ENCODE peak calls at places on chromosomes 5 and 9, in nine cellular contexts. W is K562; P is activated naive CD8-positive, alpha-beta T cell treated with anti-CD3 and anti-CD28 coated beads, Interleukin-2, amount 50 U/mL, for 16 hours; Q is smooth muscle cell of the brain vasculature; S is DMS 273 treated with DMSO at 0.1 percent for 48 hours; V is ovary; J is lower leg skin; O is fibroblast of lung; F is epithelial cell of esophagus. T is an unnamed sample.

GRCh38 chr9:93114169-93114983 is 18.4 kb downstream of the CARD19 start:
- DNase-seq in W (peak; percentile 65), P (no peak), Q (no peak), S (no peak), V (peak; percentile 21), J (no peak), O (no peak), F (no peak), T (no peak)

GRCh38 chr5:132883261-132883834 is 9.9 kb downstream of the LEAP2 start:
- DNase-seq in W (peak; percentile 55), P (no peak), Q (peak; percentile 23), S (no peak), V (no peak), J (peak; percentile 39), O (peak; percentile 75), F (peak; percentile 72), T (peak; percentile 83)

GRCh38 chr9:70477907-70478480 is 63.5 kb upstream of the KLF9 start:
- DNase-seq in W (no peak), P (no peak), Q (no peak), S (no peak), V (no peak), J (no peak), O (no peak), F (no peak), T (peak; percentile 52)

GRCh38 chr9:10674586-10674985 is 61.8 kb upstream of the PTPRD start:
- DNase-seq in W (no peak), P (no peak), Q (no peak), S (no peak), V (no peak), J (no peak), O (no peak), F (no peak), T (no peak)

GRCh38 chr5:149464796-149465489 is 85.9 kb upstream of the IL17B start:
- DNase-seq in W (no peak), P (no peak), Q (no peak), S (no peak), V (peak; percentile 64), J (no peak), O (peak; percentile 70), F (peak; percentile 60), T (peak; percentile 83)

GRCh38 chr5:68362331-68362730 is 146.8 kb downstream of the PIK3R1 start:
- DNase-seq in W (no peak), P (no peak), Q (no peak), S (no peak), V (no peak), J (no peak), O (no peak), F (no peak), T (no peak)

GRCh38 chr5:13248236-13248635 is 696.3 kb downstream of the DNAH5 start:
- DNase-seq in W (no peak), P (no peak), Q (no peak), S (no peak), V (no peak), J (no peak), O (no peak), F (peak; percentile 75), T (no peak)

GRCh38 chr5:136518174-136518573 is 152.8 kb upstream of the TRPC7 start:
- DNase-seq in W (no peak), P (no peak), Q (no peak), S (no peak), V (no peak), J (no peak), O (no peak), F (no peak), T (no peak)

GRCh38 chr5:95530441-95530840 is 24.3 kb downstream of the SKIC3 start:
- DNase-seq in W (no peak), P (no peak), Q (peak; percentile 12), S (no peak), V (no peak), J (no peak), O (peak; percentile 61), F (peak; percentile 84), T (peak; percentile 87)

GRCh38 chr5:36932699-36933098 is 56.1 kb downstream of the NIPBL start:
- DNase-seq in W (no peak), P (no peak), Q (no peak), S (no peak), V (no peak), J (no peak), O (no peak), F (no peak), T (no peak)

GRCh38 chr9:112348257-112348992 is 15.0 kb upstream of the PTBP3 start:
- DNase-seq in W (no peak), P (peak; percentile 29), Q (no peak), S (peak; percentile 47), V (peak; percentile 85), J (peak; percentile 64), O (peak; percentile 77), F (peak; percentile 59), T (peak; percentile 62)

GRCh38 chr9:132486706-132487350 is 76.8 kb downstream of the CFAP77 start:
- DNase-seq in W (no peak), P (no peak), Q (no peak), S (no peak), V (no peak), J (no peak), O (no peak), F (no peak), T (no peak)

GRCh38 chr5:68405784-68406183 is 190.2 kb downstream of the PIK3R1 start:
- DNase-seq in W (peak; percentile 33), P (no peak), Q (no peak), S (no peak), V (no peak), J (no peak), O (no peak), F (no peak), T (no peak)

GRCh38 chr5:83015676-83016075 is 61.5 kb downstream of the TMEM167A start:
- DNase-seq in W (no peak), P (no peak), Q (no peak), S (no peak), V (no peak), J (no peak), O (no peak), F (no peak), T (peak; percentile 1)

GRCh38 chr5:81556809-81557208 is 162.9 kb upstream of the ACOT12 start:
- DNase-seq in W (no peak), P (no peak), Q (no peak), S (no peak), V (no peak), J (no peak), O (no peak), F (peak; percentile 37), T (no peak)

GRCh38 chr5:170631471-170632195 is 127.8 kb downstream of the KCNIP1 start:
- DNase-seq in W (peak; percentile 29), P (no peak), Q (no peak), S (peak; percentile 10), V (peak; percentile 25), J (no peak), O (no peak), F (no peak), T (no peak)

GRCh38 chr9:136171009-136171800 is 33.7 kb downstream of the LHX3 start:
- DNase-seq in W (no peak), P (no peak), Q (no peak), S (no peak), V (no peak), J (no peak), O (peak; percentile 7), F (no peak), T (no peak)

GRCh38 chr5:141234109-141234508 is 11.0 kb downstream of the PCDHB14 start:
- DNase-seq in W (no peak), P (no peak), Q (no peak), S (no peak), V (no peak), J (no peak), O (peak; percentile 4), F (peak; percentile 2), T (peak; percentile 32)

GRCh38 chr9:79741381-79741780 is 169.6 kb downstream of the TLE4 start:
- DNase-seq in W (no peak), P (no peak), Q (no peak), S (no peak), V (no peak), J (no peak), O (no peak), F (no peak), T (no peak)

GRCh38 chr9:87707805-87708500 is 18.0 kb upstream of the CTSL start:
- DNase-seq in W (no peak), P (no peak), Q (no peak), S (no peak), V (no peak), J (no peak), O (peak; percentile 42), F (no peak), T (no peak)

GRCh38 chr9:99019523-99020331 is 76.0 kb downstream of the COL15A1 start:
- DNase-seq in W (no peak), P (no peak), Q (no peak), S (no peak), V (no peak), J (no peak), O (peak; percentile 98), F (peak; percentile 90), T (peak; percentile 98)